ENCODE peak calls at places on chromosomes 6 and 20, in ten cellular contexts. N is trophoblast cell, P is astrocyte, K is fibroblast of lung, F is HCT116, A is OCI-LY7, M is neural progenitor cell, J is IMR-90, H is A549, B is H1. U is an unnamed sample.

GRCh38 chr6:38771111-38771694 is 56.1 kb downstream of the DNAH8 start:
- DNase-seq in N (no peak), P (no peak), K (peak; percentile 0), F (no peak), A (no peak), M (no peak), J (no peak), H (no peak), B (no peak), U (no peak)

GRCh38 chr20:51096571-51097267 is 73.8 kb upstream of the KCNG1 start:
- DNase-seq in N (no peak), P (no peak), K (no peak), F (no peak), A (no peak), M (no peak), J (no peak), H (no peak), B (no peak), U (no peak)

GRCh38 chr6:83592770-83593394 is 80.5 kb downstream of the PRSS35 start:
- DNase-seq in N (no peak), P (no peak), K (peak; percentile 8), F (peak; percentile 26), A (peak; percentile 19), M (peak; percentile 38), J (peak; percentile 17), H (peak; percentile 52), B (peak; percentile 5), U (no peak)

GRCh38 chr20:62225026-62225425 is 4.9 kb upstream of the HRH3 start:
- DNase-seq in N (no peak), P (no peak), K (no peak), F (no peak), A (no peak), M (no peak), J (no peak), H (no peak), B (no peak), U (no peak)

GRCh38 chr6:33170176-33171095 is 21.8 kb downstream of the COL11A2 start:
- DNase-seq in N (no peak), P (no peak), K (no peak), F (no peak), A (peak; percentile 24), M (no peak), J (no peak), H (no peak), B (no peak), U (no peak)

GRCh38 chr20:36754656-36755222 is 8.8 kb upstream of the NDRG3 start:
- DNase-seq in N (peak; percentile 48), P (peak; percentile 48), K (peak; percentile 95), F (peak; percentile 37), A (peak; percentile 74), M (peak; percentile 81), J (peak; percentile 88), H (peak; percentile 77), B (no peak), U (peak; percentile 55)

GRCh38 chr20:63059684-63060056 is 52.9 kb upstream of the BHLHE23 start:
- DNase-seq in N (no peak), P (no peak), K (no peak), F (no peak), A (no peak), M (no peak), J (no peak), H (no peak), B (no peak), U (no peak)

GRCh38 chr6:38509713-38510112 is 130.0 kb downstream of the BTBD9 start:
- DNase-seq in N (peak; percentile 89), P (peak; percentile 97), K (peak; percentile 49), F (peak; percentile 59), A (no peak), M (no peak), J (peak; percentile 75), H (peak; percentile 35), B (no peak), U (peak; percentile 91)

GRCh38 chr6:148716811-148717210 is 30.0 kb upstream of the UST start:
- DNase-seq in N (no peak), P (no peak), K (peak; percentile 58), F (no peak), A (no peak), M (no peak), J (no peak), H (no peak), B (no peak), U (no peak)

DNA sequence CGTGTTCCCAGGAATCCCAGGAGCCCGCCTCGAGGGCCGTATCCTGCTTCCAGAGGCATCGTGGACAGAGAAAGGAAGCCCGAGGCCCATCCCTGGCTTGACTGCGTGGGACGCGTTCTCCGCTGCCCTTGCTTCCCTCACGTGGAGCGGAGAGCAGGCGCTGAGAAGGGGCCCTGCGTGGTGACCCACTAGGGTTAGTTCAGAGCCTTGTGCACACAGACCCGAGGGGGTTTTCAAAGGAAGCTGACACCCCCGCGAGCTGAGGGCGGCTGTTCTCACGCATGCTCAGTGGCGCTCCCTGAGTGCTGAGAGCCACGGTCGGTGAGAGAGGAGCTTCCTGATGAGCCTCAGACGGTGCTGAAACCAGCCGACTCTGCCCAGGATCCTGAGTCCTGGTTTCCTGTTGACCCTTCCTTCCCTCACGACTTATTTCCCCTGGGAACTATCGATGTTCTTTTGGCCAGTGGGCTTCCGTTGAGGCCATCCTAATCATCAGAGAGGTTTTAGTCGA is 28.9 kb upstream of the CCR6 start:
- DNase-seq in N (peak; percentile 25), P (no peak), K (no peak), F (no peak), A (no peak), M (no peak), J (no peak), H (no peak), B (no peak), U (no peak)
- H3K4me2 ChIP-seq in N (no peak overlapping the region), P (no peak overlapping the region), K (no peak overlapping the region), F (no peak overlapping the region), A (peak overlapping the region; percentile 66), M (peak overlapping the region; percentile 58), J (no peak overlapping the region), H (no peak overlapping the region), B (no peak overlapping the region), U (no peak overlapping the region)

DNA sequence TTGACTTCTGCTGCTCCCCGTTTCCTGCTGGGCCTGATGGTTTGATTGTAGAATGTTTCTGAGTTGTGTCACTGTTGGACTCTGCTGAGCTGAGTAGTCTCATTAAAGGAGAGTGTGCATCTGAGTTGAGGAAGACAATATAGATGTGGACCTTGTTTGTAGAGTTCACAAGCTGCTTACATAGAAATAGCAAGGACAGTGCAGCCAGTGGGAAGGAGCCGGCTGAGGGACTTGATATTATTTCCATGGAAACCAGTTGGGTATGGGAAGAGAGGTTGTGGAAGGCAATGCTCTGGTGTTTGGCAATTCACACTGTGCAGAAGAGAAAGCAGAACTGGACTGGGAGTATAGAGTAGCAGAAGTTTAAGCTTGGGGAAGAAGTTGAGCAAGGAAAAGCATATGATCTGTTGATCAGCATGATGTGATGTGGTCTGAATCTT is 14.8 kb downstream of the IGF2R start:
- DNase-seq in N (no peak), P (no peak), K (no peak), F (no peak), A (no peak), M (no peak), J (peak; percentile 51), H (no peak), B (no peak), U (no peak)
- H3K4me1 ChIP-seq in N (peaks cover 20% of the 10 kb centered on the region), P (peaks cover 56% of the 10 kb centered on the region), K (peaks cover 33% of the 10 kb centered on the region), F (no peaks in the 10 kb centered on the region), A (peaks cover 46% of the 10 kb centered on the region), M (peaks cover 6% of the 10 kb centered on the region), J (peaks cover 30% of the 10 kb centered on the region), H (peaks cover 30% of the 10 kb centered on the region), B (peaks cover 7% of the 10 kb centered on the region), U (peaks cover 15% of the 10 kb centered on the region)

GRCh38 chr20:49568491-49569151 is 684 bp upstream of the PTGIS start:
- DNase-seq in N (no peak), P (peak; percentile 71), K (no peak), F (no peak), A (no peak), M (peak; percentile 81), J (no peak), H (no peak), B (peak; percentile 75), U (no peak)

GRCh38 chr20:49566401-49566800 is 1.5 kb downstream of the PTGIS start:
- DNase-seq in N (no peak), P (no peak), K (no peak), F (no peak), A (no peak), M (no peak), J (peak; percentile 38), H (no peak), B (no peak), U (no peak)

GRCh38 chr20:49569403-49570115 is 1.6 kb upstream of the PTGIS start:
- DNase-seq in N (no peak), P (peak; percentile 52), K (no peak), F (no peak), A (no peak), M (peak; percentile 21), J (peak; percentile 57), H (no peak), B (no peak), U (no peak)

GRCh38 chr20:49570161-49570827 is 2.4 kb upstream of the PTGIS start:
- DNase-seq in N (no peak), P (no peak), K (no peak), F (no peak), A (no peak), M (no peak), J (no peak), H (no peak), B (no peak), U (no peak)

DNA sequence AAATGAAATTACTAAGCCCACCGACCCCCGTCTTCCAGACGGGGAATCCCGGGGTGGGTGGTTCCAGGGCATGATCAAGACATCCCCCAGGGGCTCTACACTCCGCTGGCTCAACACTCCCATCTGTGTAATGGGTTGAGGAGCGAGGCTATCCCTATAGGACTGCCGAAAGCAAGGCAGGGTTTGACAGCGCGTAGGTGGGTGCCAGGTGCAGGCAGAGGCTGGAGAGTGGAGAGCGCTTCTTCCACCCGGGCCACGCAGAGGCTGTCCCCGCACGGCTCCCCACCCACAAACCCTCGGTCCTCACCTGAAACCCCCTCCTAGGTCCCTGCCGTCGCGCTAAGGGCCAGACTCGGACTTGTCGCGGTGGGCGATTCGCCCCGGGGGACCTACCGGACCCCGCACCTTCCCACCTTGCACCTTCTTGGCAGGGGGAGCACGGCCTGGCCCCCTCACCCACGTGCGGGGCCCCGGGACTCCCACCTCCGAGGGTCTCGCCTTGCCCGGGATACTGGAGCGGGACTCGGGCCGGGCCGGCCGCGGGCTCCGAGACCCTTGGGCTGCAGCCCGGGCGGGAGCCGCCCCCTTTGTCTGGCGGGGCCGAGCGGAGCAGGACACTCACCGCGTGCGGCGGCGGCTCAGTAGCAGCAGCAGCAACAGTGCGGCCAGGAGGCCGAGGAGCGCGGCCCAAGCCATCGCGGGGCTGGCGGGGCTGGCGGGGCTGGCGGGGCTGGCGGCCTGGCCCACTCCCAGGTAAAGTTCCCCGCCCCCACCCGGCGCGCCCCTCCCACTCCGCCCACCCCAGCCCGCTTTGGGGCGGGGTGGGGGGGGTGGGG is at the start of gene PTGIS:
- DNase-seq in N (no peak), P (no peak), K (no peak), F (no peak), A (no peak), M (peak; percentile 91), J (no peak), H (no peak), B (no peak), U (no peak)
- H3K4me2 ChIP-seq in N (peak within 1 kb of the TSS; percentile 82), P (peak within 1 kb of the TSS; percentile 88), K (peak within 1 kb of the TSS; percentile 57), F (no peak within 1 kb of the TSS), A (no peak within 1 kb of the TSS), M (peak within 1 kb of the TSS; percentile 90), J (peak within 1 kb of the TSS; percentile 54), H (peak within 1 kb of the TSS; percentile 27), B (peak within 1 kb of the TSS; percentile 86), U (peak within 1 kb of the TSS; percentile 86)

DNA sequence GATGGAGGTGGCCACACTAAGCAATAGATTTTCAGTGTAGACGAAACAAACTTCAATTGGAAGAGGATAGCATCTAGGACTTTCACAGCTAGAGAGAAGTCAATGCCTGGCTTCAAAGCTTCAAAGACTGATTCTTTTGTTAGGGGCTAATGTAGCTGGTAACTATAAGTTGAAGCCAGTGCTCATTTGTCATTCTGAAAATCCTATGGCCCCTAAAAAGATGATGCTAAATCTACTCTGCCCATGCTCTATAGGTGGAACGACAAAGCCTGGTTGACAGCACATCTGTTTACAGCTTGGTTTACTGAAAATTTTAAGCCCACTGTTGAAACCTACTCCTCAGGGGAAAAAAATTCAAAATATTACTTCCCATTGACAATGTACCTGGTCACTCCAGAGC is 226.7 kb downstream of the BCAS1 start:
- DNase-seq in N (no peak), P (no peak), K (no peak), F (no peak), A (no peak), M (no peak), J (no peak), H (no peak), B (no peak), U (no peak)
- H3K4me1 ChIP-seq in N (no peaks in the 10 kb centered on the region), P (no peaks in the 10 kb centered on the region), K (no peaks in the 10 kb centered on the region), F (peaks cover 7% of the 10 kb centered on the region), A (peaks cover 94% of the 10 kb centered on the region), M (peaks cover 24% of the 10 kb centered on the region), J (no peaks in the 10 kb centered on the region), H (peaks cover 26% of the 10 kb centered on the region), B (no peaks in the 10 kb centered on the region), U (peaks cover 36% of the 10 kb centered on the region)